ENCODE peak calls at places on chromosomes 16 and 17, in eight cellular contexts. O is tibial artery, G is Daoy, X is HCT116, K is iris pigment epithelial cell, Y is ovary, Q is G401, U is tibial nerve. E is an unnamed sample.

GRCh38 chr16:58027341-58028167 is 2.0 kb downstream of the MMP15 start:
- DNase-seq in O (no peak), G (peak), X (peak), K (peak), Y (no peak), Q (peak), U (no peak), E (peak)

GRCh38 chr16:64051826-64052225 is 1070.0 kb downstream of the CDH11 start:
- DNase-seq in O (no peak), G (no peak), X (no peak), K (peak), Y (no peak), Q (peak), U (no peak), E (peak)

GRCh38 chr17:41777157-41777578 is 9.3 kb downstream of the JUP start:
- DNase-seq in O (no peak), G (no peak), X (no peak), K (peak), Y (peak), Q (no peak), U (no peak), E (no peak)

GRCh38 chr16:48814994-48815393 is 205.0 kb upstream of the N4BP1 start:
- DNase-seq in O (no peak), G (no peak), X (no peak), K (no peak), Y (no peak), Q (no peak), U (no peak), E (no peak)

GRCh38 chr17:2797226-2797625 is 988 bp downstream of the RAP1GAP2 start:
- DNase-seq in O (no peak), G (no peak), X (no peak), K (no peak), Y (no peak), Q (peak), U (no peak), E (no peak)

GRCh38 chr17:74521701-74522201 is 9.5 kb downstream of the CD300LB start:
- DNase-seq in O (no peak), G (no peak), X (no peak), K (no peak), Y (no peak), Q (no peak), U (no peak), E (no peak)

GRCh38 chr16:51151435-51151950 is 423 bp upstream of the SALL1 start:
- DNase-seq in O (no peak), G (peak), X (no peak), K (peak), Y (peak), Q (peak), U (peak), E (no peak)

GRCh38 chr17:21313320-21313719 is 28.8 kb downstream of the MAP2K3 start:
- DNase-seq in O (no peak), G (no peak), X (no peak), K (no peak), Y (no peak), Q (no peak), U (no peak), E (no peak)

GRCh38 chr17:5226940-5227878 is 7.5 kb downstream of the SCIMP start:
- DNase-seq in O (no peak), G (no peak), X (no peak), K (no peak), Y (no peak), Q (no peak), U (no peak), E (no peak)

GRCh38 chr16:11309895-11310633 is 28.9 kb upstream of the PRM1 start:
- DNase-seq in O (no peak), G (no peak), X (no peak), K (no peak), Y (no peak), Q (no peak), U (no peak), E (no peak)

GRCh38 chr17:66431910-66432309 is 129.5 kb downstream of the PRKCA start:
- DNase-seq in O (no peak), G (peak), X (no peak), K (peak), Y (peak), Q (no peak), U (no peak), E (no peak)

GRCh38 chr16:57611184-57611583 is 17.2 kb upstream of the ADGRG1 start:
- DNase-seq in O (no peak), G (no peak), X (no peak), K (peak), Y (no peak), Q (no peak), U (no peak), E (no peak)

GRCh38 chr17:81962499-81963441 is 1.8 kb upstream of the NOTUM start:
- DNase-seq in O (no peak), G (no peak), X (no peak), K (no peak), Y (peak), Q (no peak), U (no peak), E (no peak)

GRCh38 chr17:1560582-1561170 is 1.9 kb downstream of the PITPNA start:
- DNase-seq in O (no peak), G (no peak), X (no peak), K (no peak), Y (no peak), Q (no peak), U (no peak), E (no peak)

GRCh38 chr17:64216030-64216384 is 47.1 kb downstream of the TEX2 start:
- DNase-seq in O (no peak), G (no peak), X (no peak), K (no peak), Y (no peak), Q (no peak), U (no peak), E (no peak)

GRCh38 chr16:81121474-81121990 is 25.3 kb upstream of the GCSH start:
- DNase-seq in O (no peak), G (no peak), X (no peak), K (no peak), Y (no peak), Q (no peak), U (no peak), E (no peak)

E was measured in cerebellar cortex.